ENCODE peak calls at places on chromosomes 11 and 22, in eight cellular contexts. X is EL; K is LoVo; R is stimulated activated CD4-positive, alpha-beta T cell treated with anti-CD3 and anti-CD28 coated beads, Interleukin-4, amount 100 ng/mL, for 1 hour; F is NK-92 treated with Interleukin-12 subunit alpha and Interleukin-12 subunit beta, amount 100 ng/mL, for 24 hours; G is cortex of kidney; P is KG1; O is KBM-7. Q is an unnamed sample.

GRCh38 chr11:15770798-15771414 is 585.4 kb downstream of the SOX6 start:
- DNase-seq in G (no peak), X (peak; percentile 51), F (no peak), K (peak; percentile 1), P (peak; percentile 1), R (peak; percentile 2), O (peak; percentile 40), Q (peak; percentile 13)

GRCh38 chr11:65611758-65612603 is 2.0 kb downstream of the MAP3K11 start:
- DNase-seq in P (no peak), R (no peak), G (no peak), K (no peak), F (no peak), X (peak; percentile 47), O (no peak), Q (no peak)

GRCh38 chr11:65212226-65212801 is 30.6 kb downstream of the CAPN1 start:
- DNase-seq in F (no peak), R (no peak), K (no peak), X (no peak), O (no peak), P (no peak), G (no peak), Q (no peak)

GRCh38 chr11:67463680-67464410 is 5.2 kb downstream of the TMEM134 start:
- DNase-seq in X (no peak), R (no peak), O (peak; percentile 57), K (peak; percentile 89), F (no peak), P (no peak), G (no peak), Q (no peak)

GRCh38 chr22:50445071-50445879 is 29.6 kb downstream of the SBF1 start:
- DNase-seq in X (no peak), G (no peak), K (no peak), R (no peak), P (no peak), O (no peak), F (no peak), Q (no peak)

GRCh38 chr11:73965076-73965763 is 14.4 kb downstream of the DNAJB13 start:
- DNase-seq in R (no peak), X (peak; percentile 33), P (no peak), K (no peak), O (no peak), G (no peak), F (no peak), Q (no peak)

GRCh38 chr11:41189711-41190477 is 269.6 kb downstream of the LRRC4C start:
- DNase-seq in F (no peak), O (no peak), P (no peak), G (no peak), K (no peak), R (no peak), X (no peak), Q (no peak)

GRCh38 chr22:49999063-49999900 is 13.3 kb downstream of the IL17REL start:
- DNase-seq in F (no peak), K (no peak), X (no peak), G (no peak), R (peak; percentile 32), P (no peak), O (no peak), Q (peak; percentile 74)

GRCh38 chr11:35892166-35892565 is 51.7 kb upstream of the LDLRAD3 start:
- DNase-seq in O (no peak), R (no peak), X (no peak), K (no peak), F (no peak), P (no peak), G (no peak), Q (no peak)

Q was measured in HAP-1.